ENCODE peak calls at places on chromosomes 5 and 9, in four cellular contexts. B is fibroblast of lung, E is mammary epithelial cell, G is colonic mucosa. H is an unnamed sample. For H3K4me1, the result is how much of the 10 kb centered on the place peaks cover.

GRCh38 chr9:94791431-94791830 is 64.9 kb downstream of the AOPEP start:
- DNase-seq in B (no peak), G (no peak), E (no peak), H (no peak)

GRCh38 chr5:58076473-58077257 is 383.2 kb downstream of the PLK2 start:
- DNase-seq in G (no peak), E (no peak), B (no peak), H (no peak)

GRCh38 chr9:136977223-136978072 is at the start of gene PTGDS:
- DNase-seq in G (no peak), E (no peak), B (peak), H (no peak)

GRCh38 chr5:82489668-82490067 is 211.5 kb upstream of the RPS23 start:
- DNase-seq in E (no peak), B (no peak), G (no peak), H (no peak)

GRCh38 chr5:149309354-149309753 is 35.9 kb upstream of the GRPEL2 start:
- DNase-seq in B (no peak), E (no peak), G (no peak), H (no peak)

GRCh38 chr5:89047591-89047990 is 164.6 kb upstream of the MEF2C start:
- DNase-seq in B (no peak), G (no peak), E (peak), H (peak)

GRCh38 chr9:86511614-86512360 is 157.6 kb upstream of the TUT7 start:
- DNase-seq in G (no peak), E (no peak), B (no peak), H (no peak)

GRCh38 chr9:134738869-134739659 is 97.5 kb downstream of the COL5A1 start:
- DNase-seq in G (peak), B (peak), E (peak), H (peak)

GRCh38 chr5:60810438-60811085 is 33.5 kb downstream of the ELOVL7 start:
- DNase-seq in B (no peak), E (peak), G (no peak), H (peak)

GRCh38 chr5:33299621-33300208 is 141.1 kb upstream of the TARS1 start:
- DNase-seq in E (peak), G (no peak), B (peak), H (peak)

GRCh38 chr5:127088226-127088625 is 14.9 kb upstream of the C5orf63 start:
- DNase-seq in E (peak), B (peak), G (peak), H (peak)

GRCh38 chr9:111356567-111357244 is 26.7 kb upstream of the OR2K2 start:
- DNase-seq in B (peak), G (peak), E (peak), H (peak)

GRCh38 chr9:89172398-89172797 is 6.2 kb downstream of the SHC3 start:
- DNase-seq in B (no peak), E (no peak), G (no peak), H (no peak)
- TF ChIP-seq CTCF in B (no peak), E (no peak), G (no peak), H (no peak)

GRCh38 chr5:107539726-107540330 is 130.9 kb downstream of the EFNA5 start:
- DNase-seq in G (no peak), B (no peak), E (no peak), H (no peak)
- H3K4me1 ChIP-seq in G (under half), B (under half), E (under half), H (under half)

GRCh38 chr5:44443172-44443571 is 54.0 kb upstream of the FGF10 start:
- DNase-seq in G (no peak), E (no peak), B (no peak), H (no peak)

GRCh38 chr5:44446399-44446798 is 57.2 kb upstream of the FGF10 start:
- DNase-seq in B (no peak), E (no peak), G (no peak), H (no peak)

GRCh38 chr5:44440186-44440585 is 51.0 kb upstream of the FGF10 start:
- DNase-seq in G (no peak), B (no peak), E (no peak), H (no peak)

GRCh38 chr5:44441460-44441859 is 52.2 kb upstream of the FGF10 start:
- DNase-seq in G (no peak), E (no peak), B (no peak), H (no peak)
- H3K9ac ChIP-seq in G (no peak), E (no peak), B (no peak), H (no peak)

GRCh38 chr9:106583751-106584150 is 279.2 kb upstream of the ZNF462 start:
- DNase-seq in B (no peak), E (peak), G (no peak), H (peak)

GRCh38 chr9:106575903-106576755 is 286.8 kb upstream of the ZNF462 start:
- DNase-seq in B (no peak), E (no peak), G (no peak), H (no peak)

GRCh38 chr9:106587021-106587420 is 275.9 kb upstream of the ZNF462 start:
- DNase-seq in G (no peak), E (peak), B (no peak), H (peak)

GRCh38 chr9:106581973-106582372 is 281.0 kb upstream of the ZNF462 start:
- DNase-seq in B (no peak), E (no peak), G (no peak), H (no peak)
- TF ChIP-seq CTCF in B (no peak), E (no peak), G (no peak), H (no peak)

GRCh38 chr5:10499776-10500175 is 58.1 kb downstream of the ROPN1L start:
- DNase-seq in G (no peak), E (peak), B (no peak), H (no peak)
- H3K4me1 ChIP-seq in G (under half), E (under half), B (under half), H (under half)

GRCh38 chr9:127910613-127911205 is 6.1 kb downstream of the ST6GALNAC4 start:
- DNase-seq in G (peak), B (peak), E (no peak), H (no peak)
- H3K9ac ChIP-seq in G (peak), B (no peak), E (no peak), H (no peak)

GRCh38 chr5:59660737-59661136 is 232.8 kb downstream of the PDE4D start:
- DNase-seq in E (no peak), B (peak), G (no peak), H (peak)

GRCh38 chr5:59661306-59661705 is 232.2 kb downstream of the PDE4D start:
- DNase-seq in G (no peak), E (no peak), B (peak), H (peak)

GRCh38 chr5:59661939-59662615 is 231.4 kb downstream of the PDE4D start:
- DNase-seq in E (no peak), G (no peak), B (peak), H (no peak)

GRCh38 chr5:59665086-59665831 is 228.3 kb downstream of the PDE4D start:
- DNase-seq in G (no peak), E (no peak), B (peak), H (no peak)

GRCh38 chr5:59666709-59667108 is 226.8 kb downstream of the PDE4D start:
- DNase-seq in G (no peak), B (no peak), E (no peak), H (no peak)
- TF ChIP-seq CTCF in G (peak), B (no peak), E (no peak), H (no peak)

GRCh38 chr5:176444742-176445141 is 3.4 kb upstream of the FAF2 start:
- DNase-seq in B (no peak), E (no peak), G (no peak), H (no peak)

GRCh38 chr5:176450077-176450476 is 1.9 kb downstream of the FAF2 start:
- DNase-seq in G (no peak), B (no peak), E (no peak), H (no peak)

GRCh38 chr5:176446884-176447537 is 1.2 kb upstream of the FAF2 start:
- DNase-seq in B (no peak), E (no peak), G (peak), H (no peak)

GRCh38 chr5:176447538-176447981 is 625 bp upstream of the FAF2 start:
- DNase-seq in E (no peak), B (no peak), G (no peak), H (peak)

DNA sequence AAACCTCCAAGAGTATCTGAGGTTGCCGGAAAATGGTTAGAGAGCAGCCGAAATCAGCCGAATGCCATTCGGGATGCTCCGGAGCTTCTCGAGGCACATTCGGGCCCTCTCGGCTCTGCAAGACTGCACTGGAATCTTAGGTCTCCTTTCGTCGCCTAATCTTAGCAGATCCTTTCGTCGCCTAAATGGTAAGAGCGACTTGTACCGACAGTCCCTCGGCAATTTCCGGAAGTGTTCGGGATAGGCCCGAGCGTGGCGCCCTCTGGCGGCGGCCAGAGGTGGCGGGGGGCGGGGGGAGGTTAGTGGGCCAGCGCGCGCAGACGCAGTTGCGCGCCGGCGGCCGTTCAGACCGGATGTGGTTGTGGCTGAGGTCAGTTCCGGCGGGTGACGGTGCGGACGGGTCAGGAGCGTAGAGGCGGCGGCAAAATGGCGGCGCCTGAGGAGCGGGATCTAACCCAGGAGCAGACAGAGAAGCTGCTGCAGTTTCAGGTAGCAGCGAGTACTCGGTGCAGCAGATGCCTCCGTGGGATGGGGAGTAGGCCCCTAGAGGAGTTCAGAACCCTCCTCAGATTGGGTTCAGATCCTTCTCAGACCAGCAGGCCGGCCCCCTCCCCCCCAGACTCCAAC is at the start of gene FAF2:
- DNase-seq in G (peak), B (peak), E (peak), H (peak)
- H3K4me1 ChIP-seq in G (under half), B (under half), E (under half), H (under half)

DNA sequence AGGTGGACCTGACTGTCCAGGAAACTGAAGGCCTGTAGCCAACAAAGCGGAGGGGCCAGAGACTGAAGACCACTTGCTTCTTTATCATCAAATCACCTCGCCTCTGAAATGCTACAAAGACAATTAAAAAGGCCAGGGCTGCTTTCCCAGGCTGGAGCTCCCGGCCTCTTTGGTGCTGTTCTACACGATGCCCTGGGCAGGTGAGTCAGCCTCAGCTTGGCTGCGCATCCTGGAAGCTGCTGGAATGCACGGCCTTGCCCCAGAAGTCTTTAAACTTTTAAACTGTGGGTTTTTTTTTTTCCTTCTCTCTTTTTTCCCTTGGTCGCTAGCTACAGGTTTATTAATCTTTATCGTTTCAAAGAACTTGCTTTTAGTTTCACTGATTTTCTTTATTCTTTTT is 46.5 kb downstream of the SH3PXD2B start:
- DNase-seq in B (peak), E (peak), G (no peak), H (peak)
- H3K9ac ChIP-seq in B (no peak), E (no peak), G (no peak), H (peak)